ENCODE peak calls at places on chromosomes 7 and 10, in four cellular contexts. E is HCT116, U is NB4, Q is breast epithelium. V is an unnamed sample.

GRCh38 chr10:24428410-24428782 is 219.5 kb downstream of the KIAA1217 start:
- DNase-seq in E (peak), U (no peak), Q (no peak), V (no peak)

GRCh38 chr10:92593553-92594046 is 670 bp downstream of the KIF11 start:
- DNase-seq in Q (no peak), E (no peak), U (peak), V (peak)

GRCh38 chr10:101103430-101103829 is 27.7 kb upstream of the TLX1 start:
- DNase-seq in Q (no peak), E (no peak), U (peak), V (no peak)

GRCh38 chr7:999149-999883 is 16.3 kb downstream of the CYP2W1 start:
- DNase-seq in E (no peak), U (no peak), Q (no peak), V (no peak)

GRCh38 chr7:76340617-76341131 is 18.1 kb downstream of the YWHAG start:
- DNase-seq in E (no peak), Q (no peak), U (no peak), V (peak)

GRCh38 chr7:25091129-25091528 is 33.9 kb downstream of the CYCS start:
- DNase-seq in Q (no peak), U (no peak), E (no peak), V (no peak)

GRCh38 chr10:45373003-45373782 is 823 bp upstream of the ALOX5 start:
- DNase-seq in E (no peak), U (no peak), Q (no peak), V (peak)

GRCh38 chr7:129785457-129786178 is 167.1 kb downstream of the UBE2H start:
- DNase-seq in Q (no peak), E (no peak), U (peak), V (no peak)

GRCh38 chr7:106779877-106780276 is 85.2 kb upstream of the PIK3CG start:
- DNase-seq in U (peak), E (peak), Q (no peak), V (peak)

GRCh38 chr10:91590904-91591791 is 41.7 kb downstream of the PPP1R3C start:
- DNase-seq in Q (no peak), U (no peak), E (no peak), V (no peak)

GRCh38 chr7:121604627-121605296 is 208.7 kb upstream of the FAM3C start:
- DNase-seq in U (no peak), Q (no peak), E (no peak), V (no peak)

GRCh38 chr7:35004531-35005096 is 32.7 kb downstream of the DPY19L1 start:
- DNase-seq in Q (no peak), U (peak), E (peak), V (no peak)

GRCh38 chr10:11740907-11741306 is 1.3 kb upstream of the ECHDC3 start:
- DNase-seq in Q (no peak), E (no peak), U (no peak), V (no peak)

GRCh38 chr10:52900564-52900963 is 128.0 kb upstream of the MBL2 start:
- DNase-seq in Q (no peak), E (no peak), U (no peak), V (no peak)

GRCh38 chr7:80916770-80917681 is 1.8 kb downstream of the SEMA3C start:
- DNase-seq in Q (no peak), E (no peak), U (peak), V (peak)

DNA sequence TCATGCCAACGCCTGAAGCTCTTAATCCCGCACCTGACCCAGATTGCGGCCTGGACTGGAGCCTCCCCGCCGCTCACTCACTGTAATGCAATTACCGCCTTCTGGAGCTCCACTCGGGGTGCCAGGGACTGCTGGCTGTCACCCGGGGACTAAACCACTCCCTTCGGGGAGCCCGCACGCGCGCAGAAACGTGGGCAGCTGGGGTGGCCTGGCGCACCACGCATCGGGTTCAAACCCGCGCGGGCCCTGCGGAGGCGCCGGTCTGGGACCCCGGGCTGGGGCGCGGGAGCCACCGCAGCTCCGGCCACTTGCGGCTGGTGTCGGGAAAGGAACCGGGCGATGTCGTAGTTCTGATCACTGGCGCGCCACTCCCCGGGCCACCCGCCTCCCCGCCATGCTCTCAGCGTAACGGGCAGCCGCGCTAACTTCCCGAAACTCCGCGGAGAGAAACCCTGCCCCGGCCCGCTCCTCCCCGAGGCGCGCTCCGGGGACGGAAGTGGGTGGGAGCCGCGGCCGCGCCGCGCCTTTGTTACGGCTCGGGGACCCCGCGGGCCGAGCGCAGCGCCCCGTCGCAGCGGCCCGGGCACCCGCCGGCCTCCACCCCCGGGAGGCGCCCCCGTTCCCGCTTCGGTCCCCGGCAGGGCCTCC is 100.3 kb upstream of the SVIL start:
- DNase-seq in Q (peak), U (peak), E (no peak), V (no peak)
- TF ChIP-seq POLR2A in Q (no peak), U (no peak), E (no peak), V (no peak)

DNA sequence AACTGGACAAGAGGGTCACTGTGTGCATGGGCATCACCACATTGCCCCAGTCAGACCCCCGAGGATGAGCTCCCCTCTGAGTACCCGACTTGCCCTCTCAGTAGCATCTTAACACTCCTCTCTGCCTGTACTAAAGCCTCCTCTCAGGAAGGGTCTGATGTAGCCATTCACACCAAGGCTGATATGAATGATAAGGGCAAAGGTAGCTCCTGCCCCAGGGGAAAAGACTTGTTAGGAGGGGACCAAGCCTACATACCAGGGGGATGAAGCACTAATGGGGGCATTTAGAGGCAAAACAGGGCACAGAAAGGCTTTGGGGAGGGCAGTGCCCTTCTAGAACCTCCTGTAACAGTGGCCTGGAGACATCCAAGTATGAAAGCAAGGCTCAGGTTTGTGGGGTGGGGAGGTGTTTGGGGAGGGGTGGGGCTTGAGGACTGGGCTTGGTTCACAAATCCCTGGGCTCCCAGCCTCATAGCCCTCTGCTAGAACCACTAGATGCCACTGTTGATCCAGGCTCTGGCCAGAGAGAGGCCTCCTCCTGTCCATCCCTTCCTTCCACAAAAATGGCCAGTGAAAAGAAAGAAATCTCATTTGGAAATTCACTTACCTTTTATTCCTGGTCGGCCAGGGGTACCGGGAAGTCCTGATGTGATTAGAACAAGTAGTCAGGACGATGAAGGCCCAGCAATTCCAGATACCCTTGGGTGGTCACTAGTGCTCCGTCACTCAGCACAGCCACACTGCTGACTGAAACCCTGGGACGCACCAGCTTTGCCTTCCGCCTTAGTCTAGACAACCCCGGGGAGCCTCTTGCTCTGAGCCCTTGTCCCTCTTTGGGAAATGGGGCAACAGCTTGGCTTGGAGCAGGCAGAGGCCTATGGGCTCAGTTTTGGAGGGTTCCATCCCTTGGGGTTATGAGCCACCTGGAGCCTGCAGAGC is 40.3 kb downstream of the COL17A1 start:
- DNase-seq in Q (no peak), U (peak), E (peak), V (peak)
- TF ChIP-seq POLR2A in Q (no peak), U (no peak), E (no peak), V (no peak)

GRCh38 chr7:157673573-157673972 is 336.8 kb downstream of the DNAJB6 start:
- DNase-seq in U (no peak), Q (no peak), E (no peak), V (no peak)
- TF ChIP-seq POLR2A in U (no peak), Q (no peak), E (no peak), V (no peak)

DNA sequence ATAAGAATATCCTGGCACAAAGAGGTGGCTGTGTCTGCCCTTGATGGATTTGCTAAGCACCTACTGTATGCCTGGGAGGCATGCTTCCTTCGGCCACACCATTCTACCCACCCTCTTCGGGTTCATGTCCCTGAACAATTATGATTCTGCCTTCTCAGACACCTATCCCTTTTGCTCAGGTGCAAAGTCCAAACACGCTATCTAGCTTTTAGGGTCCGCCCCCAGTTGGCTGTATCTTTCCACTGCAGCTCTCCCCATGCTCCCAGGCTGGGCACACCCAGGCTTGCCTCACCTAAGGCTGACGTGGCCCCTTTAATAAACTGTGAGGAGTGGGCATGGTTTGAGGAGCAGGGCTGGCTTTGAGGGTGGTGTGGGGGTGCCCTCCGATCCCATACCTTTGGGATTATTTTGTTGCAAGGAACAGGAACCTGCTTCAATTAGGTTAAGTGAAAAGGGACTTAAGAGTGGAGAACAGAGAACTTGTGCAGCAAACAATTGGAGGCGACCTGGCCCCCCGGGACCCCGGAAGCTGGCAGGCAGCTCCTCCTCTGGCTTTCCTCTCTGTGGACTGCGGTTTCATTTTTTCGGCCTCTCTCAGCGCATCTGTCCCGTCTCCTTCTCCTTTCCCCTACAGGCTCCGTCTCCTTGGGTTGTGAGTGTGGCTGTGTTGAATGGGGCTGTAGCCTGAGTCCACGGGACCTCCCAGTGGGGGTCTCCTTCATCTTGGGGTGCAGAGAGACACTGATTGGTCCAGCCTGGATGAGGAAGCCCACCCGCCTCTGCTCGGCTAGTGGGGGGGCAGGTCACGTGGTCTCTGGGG is 3.8 kb downstream of the CLIP2 start:
- DNase-seq in Q (no peak), U (peak), E (peak), V (peak)
- TF ChIP-seq POLR2A in Q (no peak), U (no peak), E (no peak), V (no peak)

DNA sequence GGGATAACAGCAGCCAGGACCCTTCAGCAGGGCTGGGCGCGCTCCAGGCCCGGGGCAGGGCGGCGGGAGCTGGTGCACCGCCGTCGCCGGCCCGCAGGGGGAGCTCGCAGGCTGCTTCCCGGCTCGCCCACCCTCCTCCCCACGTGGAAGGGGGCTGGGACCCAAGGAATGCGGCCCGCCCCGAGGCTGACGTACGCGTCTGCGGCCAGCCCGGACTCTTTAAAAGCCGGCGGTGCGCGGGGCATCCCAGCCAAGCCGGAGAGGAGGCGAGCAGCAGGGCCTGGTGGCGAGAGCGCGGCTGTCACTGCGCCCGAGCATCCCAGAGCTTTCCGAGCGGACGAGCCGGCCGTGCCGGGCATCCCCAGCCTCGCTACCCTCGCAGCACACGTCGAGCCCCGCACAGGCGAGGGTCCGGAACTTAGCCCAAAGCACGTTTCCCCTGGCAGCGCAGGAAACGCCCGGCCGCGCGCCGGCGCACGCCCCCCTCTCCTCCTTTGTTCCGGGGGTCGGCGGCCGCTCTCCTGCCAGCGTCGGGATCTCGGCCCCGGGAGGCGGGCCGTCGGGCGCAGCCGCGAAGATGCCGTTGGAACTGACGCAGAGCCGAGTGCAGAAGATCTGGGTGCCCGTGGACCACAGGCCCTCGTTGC is at the start of gene PFKFB3:
- DNase-seq in Q (peak), U (peak), E (peak), V (peak)
- TF ChIP-seq POLR2A in Q (peak), U (peak), E (peak), V (peak)

GRCh38 chr7:46610746-46611145 is 689.7 kb upstream of the IGFBP3 start:
- DNase-seq in Q (no peak), U (no peak), E (no peak), V (no peak)

GRCh38 chr7:46607176-46607575 is 686.1 kb upstream of the IGFBP3 start:
- DNase-seq in E (no peak), Q (no peak), U (no peak), V (no peak)

GRCh38 chr7:46616636-46617035 is 695.6 kb upstream of the IGFBP3 start:
- DNase-seq in Q (no peak), E (no peak), U (no peak), V (no peak)

GRCh38 chr7:46613116-46613515 is 692.0 kb upstream of the IGFBP3 start:
- DNase-seq in E (no peak), Q (no peak), U (no peak), V (no peak)
- TF ChIP-seq POLR2A in E (no peak), Q (no peak), U (no peak), V (no peak)

GRCh38 chr7:138313829-138314178 is 146.3 kb upstream of the TRIM24 start:
- DNase-seq in Q (no peak), E (no peak), U (no peak), V (no peak)

GRCh38 chr7:138317044-138317596 is 142.9 kb upstream of the TRIM24 start:
- DNase-seq in U (no peak), E (no peak), Q (no peak), V (no peak)

GRCh38 chr7:138316421-138317043 is 143.5 kb upstream of the TRIM24 start:
- DNase-seq in Q (no peak), E (no peak), U (no peak), V (no peak)
- TF ChIP-seq POLR2A in Q (no peak), E (no peak), U (no peak), V (no peak)

GRCh38 chr10:44258460-44259089 is 126.3 kb downstream of the CXCL12 start:
- DNase-seq in U (no peak), Q (no peak), E (no peak), V (no peak)

GRCh38 chr10:44258019-44258418 is 126.9 kb downstream of the CXCL12 start:
- DNase-seq in U (no peak), Q (no peak), E (no peak), V (no peak)

GRCh38 chr10:44260286-44260928 is 124.5 kb downstream of the CXCL12 start:
- DNase-seq in E (no peak), U (no peak), Q (no peak), V (no peak)

GRCh38 chr10:44261296-44261695 is 123.6 kb downstream of the CXCL12 start:
- DNase-seq in Q (no peak), U (no peak), E (no peak), V (no peak)

DNA sequence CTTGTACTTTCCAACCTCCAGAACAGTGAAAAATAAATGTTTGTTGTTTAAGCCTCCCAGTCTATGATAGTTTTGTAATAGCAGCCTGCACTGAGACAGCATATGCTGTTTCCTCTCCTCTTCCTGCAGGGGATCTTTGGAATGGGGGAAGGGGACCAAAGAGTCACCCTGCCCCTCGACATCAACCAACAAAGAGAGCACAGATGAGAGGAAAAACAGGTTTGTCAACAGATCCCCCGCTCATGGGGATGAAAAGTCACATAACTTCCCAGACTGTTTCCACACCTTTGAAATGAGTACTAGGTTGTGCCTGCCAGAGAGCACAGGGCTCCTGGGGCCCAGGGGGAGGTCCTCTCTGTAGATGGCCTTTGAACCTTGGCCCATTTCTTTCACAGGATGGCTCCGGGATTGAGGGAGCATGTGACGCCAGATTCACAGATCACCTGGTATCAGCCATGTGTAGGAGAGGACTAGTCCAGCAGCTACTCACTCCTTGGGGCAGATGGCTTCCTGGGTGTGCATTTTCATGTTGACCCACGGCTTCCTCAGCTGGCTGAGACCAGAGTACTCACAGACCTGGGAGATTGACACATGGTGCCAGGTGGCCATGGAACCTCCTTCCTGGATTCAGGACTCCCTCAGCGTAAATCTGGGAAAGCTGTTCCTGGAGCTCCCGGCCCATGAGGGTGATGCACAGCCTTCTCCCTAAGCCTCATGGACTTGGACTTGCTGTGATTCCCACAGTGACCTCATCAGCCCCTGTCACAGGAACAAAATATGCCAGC is 125.6 kb downstream of the CXCL12 start:
- DNase-seq in U (no peak), E (no peak), Q (no peak), V (no peak)
- TF ChIP-seq POLR2A in U (no peak), E (no peak), Q (no peak), V (no peak)

V was measured in erythroblast.